ENCODE peak calls at places on chromosomes 7 and 10, in seven cellular contexts. Y is AG04449; I is suprapubic skin; W is mammary epithelial cell; X is A549; Z is CD4-positive, CD25-positive, alpha-beta regulatory T cell; T is ovary. A is an unnamed sample.

GRCh38 chr7:147513451-147513850 is 1077.1 kb upstream of the C7orf33 start:
- DNase-seq in Y (no peak), I (no peak), W (no peak), X (no peak), Z (no peak), T (no peak), A (no peak)

GRCh38 chr7:50662059-50662689 is 97.0 kb upstream of the DDC start:
- DNase-seq in Y (no peak), I (no peak), W (peak), X (no peak), Z (peak), T (no peak), A (no peak)

GRCh38 chr7:13988765-13989137 is 715 bp downstream of the ETV1 start:
- DNase-seq in Y (no peak), I (no peak), W (no peak), X (no peak), Z (no peak), T (no peak), A (no peak)

GRCh38 chr7:77674878-77675277 is 21.4 kb upstream of the RSBN1L start:
- DNase-seq in Y (no peak), I (no peak), W (peak), X (no peak), Z (no peak), T (no peak), A (no peak)

GRCh38 chr10:49139866-49140195 is 6.0 kb upstream of the FAM170B start:
- DNase-seq in Y (peak), I (no peak), W (peak), X (peak), Z (no peak), T (no peak), A (no peak)

GRCh38 chr7:41578700-41579099 is 124.2 kb downstream of the INHBA start:
- DNase-seq in Y (no peak), I (no peak), W (no peak), X (no peak), Z (no peak), T (no peak), A (no peak)

GRCh38 chr7:30914611-30915601 is 3.3 kb downstream of the AQP1 start:
- DNase-seq in Y (no peak), I (no peak), W (peak), X (peak), Z (no peak), T (no peak), A (no peak)

GRCh38 chr7:120089968-120090367 is 183.0 kb upstream of the KCND2 start:
- DNase-seq in Y (no peak), I (no peak), W (no peak), X (no peak), Z (no peak), T (no peak), A (no peak)

GRCh38 chr10:132232553-132232949 is 45.8 kb downstream of the DPYSL4 start:
- DNase-seq in Y (no peak), I (no peak), W (no peak), X (no peak), Z (no peak), T (no peak), A (no peak)

GRCh38 chr7:36944843-36945242 is 220.5 kb upstream of the AOAH start:
- DNase-seq in Y (no peak), I (no peak), W (no peak), X (no peak), Z (no peak), T (no peak), A (no peak)

GRCh38 chr10:72080042-72081035 is 8.0 kb downstream of the SPOCK2 start:
- DNase-seq in Y (no peak), I (no peak), W (no peak), X (no peak), Z (no peak), T (peak), A (no peak)

GRCh38 chr10:132849546-132850031 is 63.6 kb upstream of the NKX6-2 start:
- DNase-seq in Y (no peak), I (peak), W (no peak), X (no peak), Z (no peak), T (peak), A (no peak)

GRCh38 chr7:42883950-42884349 is 27.9 kb downstream of the C7orf25 start:
- DNase-seq in Y (no peak), I (no peak), W (peak), X (no peak), Z (no peak), T (no peak), A (no peak)
- H3K4me3 ChIP-seq in Y (no peak), I (no peak), W (no peak), X (no peak), Z (no peak), T (no peak), A (no peak)

DNA sequence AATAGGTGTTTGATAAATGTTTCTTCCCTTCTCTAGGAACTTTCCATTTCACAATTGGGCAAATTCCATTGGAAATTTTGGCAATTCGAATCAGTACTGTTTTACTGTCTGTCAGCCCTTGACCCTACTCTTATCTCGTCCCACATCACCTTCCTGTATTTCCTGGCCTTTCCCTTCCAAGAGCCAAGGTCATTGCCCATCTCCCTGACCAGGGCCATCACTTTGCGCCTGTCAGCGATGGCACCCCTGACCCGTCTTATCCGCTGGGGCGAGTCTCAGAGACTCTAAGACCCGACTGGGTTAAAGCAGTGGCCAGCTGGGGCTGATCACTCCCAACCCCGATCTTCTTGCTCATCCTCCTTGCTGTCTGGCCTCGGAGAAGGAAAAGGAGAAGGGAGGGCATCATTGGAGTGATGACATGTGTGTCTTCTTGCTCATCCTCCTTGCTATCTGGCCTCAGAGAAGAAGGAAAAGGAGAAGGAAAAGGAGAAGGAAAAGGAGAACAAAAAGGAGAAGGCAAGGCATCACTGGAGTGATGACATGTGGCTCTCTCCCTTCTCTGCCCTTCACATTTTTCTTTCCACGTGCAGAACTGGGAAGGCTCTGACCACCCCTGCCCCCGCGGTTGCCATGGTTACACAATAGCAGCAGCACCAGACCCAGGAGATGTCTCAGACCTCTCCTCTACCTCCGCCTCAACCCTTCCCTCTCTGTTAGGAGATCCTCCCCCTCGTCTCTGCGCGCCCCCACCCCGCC is 2.1 kb downstream of the SEMA3D start:
- DNase-seq in Y (no peak), I (no peak), W (peak), X (no peak), Z (no peak), T (peak), A (no peak)
- H3K4me3 ChIP-seq in Y (peak), I (peak), W (peak), X (peak), Z (no peak), T (peak), A (no peak)

DNA sequence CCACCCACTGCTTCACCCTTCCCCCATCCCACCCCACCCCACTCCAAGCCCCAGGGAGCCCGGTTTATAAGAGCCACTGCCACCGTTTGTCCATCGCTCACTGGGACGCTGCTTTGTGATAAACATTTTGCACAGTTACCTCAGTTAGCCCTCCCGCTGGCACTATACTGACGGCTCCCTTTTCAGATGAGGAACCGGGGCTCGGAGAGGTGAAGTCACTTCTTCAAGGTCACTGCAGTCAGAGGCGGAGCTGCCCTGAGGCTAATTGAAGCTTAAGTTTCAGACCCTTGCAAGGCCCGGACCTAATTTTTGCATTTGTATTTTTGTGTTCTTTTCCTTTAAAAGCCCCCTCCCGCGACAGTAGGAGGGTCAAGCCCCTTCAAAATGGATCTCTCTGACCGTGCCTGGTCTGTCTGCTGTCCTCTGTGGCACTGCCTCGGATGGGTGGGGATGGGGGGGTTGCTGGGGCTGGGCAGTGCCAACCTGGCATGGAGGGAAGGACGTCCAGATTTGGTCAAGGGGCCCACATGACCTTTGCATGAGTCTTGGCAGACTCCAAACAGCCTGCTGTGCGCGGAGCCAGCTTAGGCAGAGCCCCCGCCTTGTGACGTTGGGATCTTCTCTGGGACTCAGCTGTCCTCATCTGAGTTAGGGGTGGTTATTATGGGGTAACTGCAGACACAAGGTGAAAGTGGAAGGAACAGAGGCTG is 17.7 kb upstream of the NODAL start:
- DNase-seq in Y (no peak), I (no peak), W (no peak), X (no peak), Z (no peak), T (no peak), A (no peak)
- H3K4me3 ChIP-seq in Y (no peak), I (no peak), W (no peak), X (no peak), Z (no peak), T (no peak), A (no peak)

GRCh38 chr7:22499044-22499443 is 944 bp downstream of the STEAP1B start:
- DNase-seq in Y (no peak), I (no peak), W (no peak), X (no peak), Z (no peak), T (no peak), A (no peak)
- H3K4me3 ChIP-seq in Y (no peak), I (no peak), W (no peak), X (no peak), Z (no peak), T (no peak), A (no peak)

GRCh38 chr10:3781458-3782098 is 3.4 kb downstream of the KLF6 start:
- DNase-seq in Y (no peak), I (no peak), W (peak), X (no peak), Z (peak), T (no peak), A (no peak)
- H3K4me3 ChIP-seq in Y (peak), I (peak), W (peak), X (peak), Z (peak), T (peak), A (no peak)

GRCh38 chr10:97537186-97537869 is 35.3 kb upstream of the ANKRD2 start:
- DNase-seq in Y (no peak), I (no peak), W (no peak), X (no peak), Z (no peak), T (no peak), A (no peak)

GRCh38 chr10:97534746-97535367 is 36.1 kb downstream of the UBTD1 start:
- DNase-seq in Y (no peak), I (no peak), W (no peak), X (peak), Z (no peak), T (no peak), A (no peak)

GRCh38 chr10:97531401-97531985 is 32.8 kb downstream of the UBTD1 start:
- DNase-seq in Y (no peak), I (no peak), W (no peak), X (no peak), Z (no peak), T (no peak), A (no peak)

GRCh38 chr10:97532935-97533671 is 34.4 kb downstream of the UBTD1 start:
- DNase-seq in Y (no peak), I (no peak), W (no peak), X (peak), Z (no peak), T (no peak), A (no peak)

DNA sequence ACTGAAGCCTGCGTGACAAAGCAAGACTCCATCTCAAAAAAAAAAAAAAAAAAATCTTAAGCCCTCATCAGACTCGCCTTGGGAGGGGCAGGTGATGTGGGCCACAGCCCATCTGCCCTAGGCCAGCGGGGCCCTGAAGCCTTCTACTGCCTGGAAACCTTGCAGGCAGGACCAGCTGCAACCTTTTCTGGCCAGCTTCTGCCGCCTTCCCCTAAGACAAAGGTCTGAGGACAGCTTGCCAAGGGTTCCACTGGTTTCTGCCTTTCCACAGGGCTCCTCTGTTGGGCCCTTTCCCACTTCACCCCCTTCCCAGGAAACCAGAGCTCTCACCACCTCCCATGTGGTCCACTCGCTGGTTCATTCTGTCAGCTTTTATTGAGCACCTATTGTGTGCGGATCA is 35.2 kb downstream of the UBTD1 start:
- DNase-seq in Y (no peak), I (no peak), W (no peak), X (no peak), Z (no peak), T (no peak), A (no peak)
- H3K4me3 ChIP-seq in Y (no peak), I (no peak), W (no peak), X (no peak), Z (no peak), T (no peak), A (no peak)

DNA sequence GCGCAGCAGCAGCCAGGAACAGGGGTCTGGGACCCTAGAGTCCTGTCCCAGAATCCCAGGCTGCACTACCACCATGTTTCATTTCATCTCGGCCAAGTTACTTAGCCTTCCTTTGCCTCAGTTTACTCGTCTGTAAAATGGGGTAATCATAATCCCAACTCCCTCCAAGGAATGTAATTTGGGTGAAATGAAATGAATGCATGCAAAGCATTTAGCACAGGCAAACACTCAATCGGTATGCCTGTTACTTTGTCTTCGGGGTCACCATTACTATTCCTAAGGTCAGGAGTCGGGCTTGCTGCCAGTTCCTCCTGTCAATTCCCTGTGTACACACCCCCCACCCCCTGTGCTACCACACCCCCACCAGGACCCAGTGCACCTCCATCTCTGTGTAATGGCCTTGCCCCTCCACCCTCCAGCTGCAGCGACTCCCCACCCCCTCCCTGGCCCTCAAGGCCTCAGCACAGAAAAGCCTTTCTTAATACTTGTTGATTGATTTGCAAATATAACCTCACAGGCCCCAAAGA is 1.7 kb downstream of the TNS3 start:
- DNase-seq in Y (no peak), I (no peak), W (no peak), X (no peak), Z (no peak), T (peak), A (no peak)
- H3K4me3 ChIP-seq in Y (peak), I (peak), W (peak), X (peak), Z (no peak), T (peak), A (no peak)

GRCh38 chr10:91712315-91712714 is 79.4 kb upstream of the PPP1R3C start:
- DNase-seq in Y (no peak), I (no peak), W (no peak), X (no peak), Z (no peak), T (no peak), A (no peak)
- H3K4me3 ChIP-seq in Y (no peak), I (no peak), W (no peak), X (no peak), Z (no peak), T (no peak), A (no peak)

GRCh38 chr10:44977287-44978212 is 1.1 kb downstream of the DEPP1 start:
- DNase-seq in Y (no peak), I (peak), W (no peak), X (no peak), Z (no peak), T (peak), A (no peak)
- H3K4me3 ChIP-seq in Y (peak), I (peak), W (peak), X (no peak), Z (no peak), T (peak), A (no peak)

A was measured in Jurkat, Clone E6-1.